ENCODE peak calls at places on chromosomes 3 and 15, in four cellular contexts. P is endothelial cell of umbilical vein, M is ovary, K is heart left ventricle. D is an unnamed sample.

GRCh38 chr3:65560133-65560532 is 478.6 kb downstream of the MAGI1 start:
- DNase-seq in M (no peak), P (no peak), K (no peak), D (no peak)

GRCh38 chr3:52468336-52468735 is 12.9 kb downstream of the NISCH start:
- DNase-seq in P (no peak), K (peak; percentile 32), M (no peak), D (no peak)

GRCh38 chr15:41987246-41987924 is 15.0 kb upstream of the EHD4 start:
- DNase-seq in P (no peak), K (no peak), M (no peak), D (no peak)

GRCh38 chr3:191302451-191302850 is 26.7 kb upstream of the CCDC50 start:
- DNase-seq in P (no peak), M (no peak), K (no peak), D (no peak)

GRCh38 chr3:107928084-107928445 is 162.8 kb downstream of the CD47 start:
- DNase-seq in K (no peak), P (peak; percentile 42), M (no peak), D (no peak)

GRCh38 chr3:27186013-27186412 is 183.2 kb downstream of the NEK10 start:
- DNase-seq in K (no peak), P (no peak), M (no peak), D (no peak)

GRCh38 chr3:59313365-59313764 is 263.5 kb upstream of the CFAP20DC start:
- DNase-seq in P (no peak), M (no peak), K (peak; percentile 70), D (peak; percentile 72)

GRCh38 chr3:28109829-28110228 is 131.6 kb upstream of the CMC1 start:
- DNase-seq in M (no peak), K (no peak), P (no peak), D (no peak)

GRCh38 chr3:129618901-129619671 is 12.6 kb upstream of the PLXND1 start:
- DNase-seq in M (no peak), P (peak; percentile 72), K (peak; percentile 72), D (no peak)

GRCh38 chr15:65883571-65883970 is 14.3 kb downstream of the RAB11A start:
- DNase-seq in M (no peak), P (no peak), K (no peak), D (no peak)

GRCh38 chr3:10527295-10528016 is 22.1 kb upstream of the ATP2B2 start:
- DNase-seq in M (no peak), K (no peak), P (no peak), D (no peak)

GRCh38 chr15:80844011-80844732 is 65.0 kb downstream of the CEMIP start:
- DNase-seq in M (no peak), P (no peak), K (no peak), D (no peak)

GRCh38 chr15:99305761-99306505 is 54.7 kb downstream of the LRRC28 start:
- DNase-seq in P (peak; percentile 49), M (peak; percentile 54), K (peak; percentile 66), D (peak; percentile 50)

GRCh38 chr3:66729685-66730393 is 229.0 kb upstream of the LRIG1 start:
- DNase-seq in P (no peak), K (no peak), M (no peak), D (peak; percentile 28)

GRCh38 chr3:11095932-11096265 is 58.4 kb upstream of the HRH1 start:
- DNase-seq in K (no peak), M (no peak), P (peak; percentile 5), D (no peak)

GRCh38 chr3:184361932-184362667 is 590 bp downstream of the POLR2H start:
- DNase-seq in M (peak; percentile 83), P (no peak), K (peak; percentile 79), D (peak; percentile 68)

GRCh38 chr15:98383571-98383970 is 264.8 kb upstream of the IGF1R start:
- DNase-seq in P (no peak), K (no peak), M (no peak), D (no peak)

GRCh38 chr15:88630141-88630721 is 8.6 kb upstream of the ISG20 start:
- DNase-seq in M (no peak), K (no peak), P (peak; percentile 55), D (peak; percentile 36)

GRCh38 chr15:88629071-88629470 is 7.9 kb downstream of the AEN start:
- DNase-seq in P (no peak), K (no peak), M (no peak), D (no peak)

GRCh38 chr15:88628018-88628673 is 7.0 kb downstream of the AEN start:
- DNase-seq in P (no peak), M (no peak), K (no peak), D (no peak)

GRCh38 chr15:88631464-88632028 is 7.3 kb upstream of the ISG20 start:
- DNase-seq in M (no peak), K (no peak), P (no peak), D (no peak)

DNA sequence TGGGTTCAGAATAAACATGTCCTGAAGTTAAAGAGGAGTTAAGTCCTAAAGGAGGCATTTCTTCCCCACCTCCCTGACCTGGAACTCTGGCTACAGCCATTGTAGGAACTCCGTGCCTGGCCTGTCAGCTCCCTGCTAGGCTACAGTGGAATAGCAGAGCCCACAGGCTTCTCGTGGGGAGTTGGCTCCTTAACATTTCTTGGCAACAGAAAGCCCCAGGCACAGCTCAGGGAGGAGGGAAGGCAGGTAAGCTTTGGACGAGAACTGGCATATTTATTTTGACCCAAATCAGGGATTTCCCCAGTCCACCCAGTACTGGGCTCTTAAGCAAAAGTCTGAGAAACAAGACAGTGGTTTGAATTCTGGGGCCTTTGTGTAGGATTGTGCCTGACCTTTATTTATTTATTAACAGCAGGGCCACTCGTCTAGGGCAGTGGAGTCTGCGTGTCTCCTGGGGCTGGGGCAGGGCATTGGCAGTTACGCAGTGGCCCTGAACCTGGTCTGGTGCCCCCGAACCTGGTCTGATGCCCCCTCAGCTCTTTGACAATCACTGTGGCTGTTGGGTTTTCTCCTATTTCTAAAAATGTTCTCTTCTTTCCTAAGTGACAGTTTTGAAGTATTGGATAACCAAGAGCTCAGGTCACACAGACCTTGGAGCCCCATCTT is 7.9 kb upstream of the ISG20 start:
- DNase-seq in P (no peak), M (no peak), K (no peak), D (no peak)
- H3K27ac ChIP-seq in P (peak overlapping the region; percentile 26), M (no peak overlapping the region), K (no peak overlapping the region), D (peak overlapping the region; percentile 30)

GRCh38 chr3:18778094-18778493 is 353.0 kb upstream of the SATB1 start:
- DNase-seq in P (no peak), K (no peak), M (no peak), D (no peak)

GRCh38 chr3:18778602-18779001 is 353.5 kb upstream of the SATB1 start:
- DNase-seq in P (no peak), K (no peak), M (no peak), D (no peak)

GRCh38 chr3:18779704-18780103 is 354.6 kb upstream of the SATB1 start:
- DNase-seq in K (no peak), P (no peak), M (no peak), D (no peak)

GRCh38 chr3:18780941-18781340 is 355.8 kb upstream of the SATB1 start:
- DNase-seq in M (no peak), K (no peak), P (no peak), D (no peak)

DNA sequence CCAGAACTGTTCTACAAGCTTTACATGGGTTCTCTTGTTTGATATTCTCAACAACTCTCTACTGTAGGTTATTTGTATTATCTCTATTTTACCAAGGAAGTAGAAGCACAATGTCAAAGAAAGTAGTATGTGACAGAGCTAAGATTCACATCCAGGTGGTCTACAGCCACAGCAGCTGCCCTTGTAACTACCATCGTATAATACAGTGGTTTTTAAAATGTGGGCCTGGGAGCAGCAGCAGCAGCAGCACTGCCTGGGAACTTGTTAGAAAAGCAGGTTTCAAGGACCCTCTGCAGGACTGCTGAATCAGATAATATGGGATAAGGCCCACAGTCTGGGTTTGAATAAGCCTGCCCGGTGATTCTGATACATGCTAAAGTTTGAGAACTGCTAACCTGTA is 357.1 kb upstream of the SATB1 start:
- DNase-seq in P (no peak), K (no peak), M (no peak), D (no peak)
- H3K4me1 ChIP-seq in P (no peaks in the 10 kb centered on the region), K (no peaks in the 10 kb centered on the region), M (peaks cover 2% of the 10 kb centered on the region), D (no peaks in the 10 kb centered on the region)

DNA sequence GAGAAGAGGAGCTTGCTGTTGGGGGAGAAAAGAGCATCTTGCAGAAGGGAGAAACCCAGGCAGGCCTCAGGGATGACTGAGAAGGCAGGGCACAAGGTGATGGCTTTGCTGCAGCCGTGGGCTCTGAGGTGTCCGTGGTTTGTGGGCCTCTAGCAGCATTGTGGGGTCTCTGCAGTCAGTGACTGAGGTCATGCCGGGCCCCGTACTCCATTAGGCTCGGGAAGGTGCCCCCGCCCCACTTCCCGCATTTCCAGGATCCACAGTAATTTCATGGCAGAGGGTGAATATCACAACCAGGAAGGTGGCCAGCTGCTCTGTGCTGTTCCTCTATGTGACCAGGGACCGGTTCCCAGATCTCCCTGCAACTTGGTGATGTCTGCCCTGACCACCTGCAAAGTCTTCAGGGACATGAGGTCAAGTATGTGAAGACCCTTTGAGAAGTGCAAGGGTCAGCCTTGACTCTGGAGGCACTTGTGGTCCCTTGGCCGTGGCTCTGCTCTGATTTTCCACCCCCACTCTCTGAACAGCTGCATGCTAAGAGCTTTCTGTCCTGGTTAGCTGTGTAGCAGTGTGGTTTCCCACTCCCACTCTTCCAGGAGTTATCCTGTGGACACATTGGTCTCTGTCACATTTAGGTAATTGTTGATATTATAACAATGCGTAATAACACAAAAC is 3.6 kb downstream of the KLF13 start:
- DNase-seq in M (no peak), P (no peak), K (no peak), D (peak; percentile 49)
- TF ChIP-seq POLR2A in M (no peak), P (no peak), K (no peak), D (no peak)

GRCh38 chr3:177804032-177804431 is 606.8 kb upstream of the TBL1XR1 start:
- DNase-seq in M (no peak), K (no peak), P (no peak), D (no peak)

GRCh38 chr3:177802151-177802900 is 605.0 kb upstream of the TBL1XR1 start:
- DNase-seq in K (no peak), M (no peak), P (no peak), D (no peak)

GRCh38 chr3:177800565-177800964 is 603.3 kb upstream of the TBL1XR1 start:
- DNase-seq in K (no peak), P (no peak), M (no peak), D (no peak)

GRCh38 chr3:177804646-177805045 is 607.4 kb upstream of the TBL1XR1 start:
- DNase-seq in M (no peak), P (no peak), K (no peak), D (no peak)

DNA sequence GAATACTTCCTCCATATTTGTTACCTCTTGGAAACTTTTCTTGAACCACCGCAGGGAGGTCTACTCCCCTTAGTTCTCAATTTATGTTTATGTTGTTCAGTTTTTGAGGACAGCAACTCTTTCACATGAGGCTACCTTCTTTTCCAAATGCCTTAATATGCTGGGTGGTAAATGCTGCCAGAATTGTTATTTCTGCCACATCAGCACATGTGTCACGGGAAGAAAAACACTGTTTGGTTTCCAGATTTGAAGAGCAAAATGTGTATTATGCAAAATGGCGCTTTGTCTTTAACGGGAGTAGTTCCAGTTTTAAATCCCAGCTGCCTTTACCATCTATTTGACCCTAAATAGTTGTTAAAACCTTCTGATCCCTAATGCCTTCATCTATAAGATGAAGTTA is 606.2 kb upstream of the TBL1XR1 start:
- DNase-seq in M (no peak), P (no peak), K (no peak), D (no peak)
- H3K27ac ChIP-seq in M (no peak overlapping the region), P (no peak overlapping the region), K (no peak overlapping the region), D (no peak overlapping the region)

DNA sequence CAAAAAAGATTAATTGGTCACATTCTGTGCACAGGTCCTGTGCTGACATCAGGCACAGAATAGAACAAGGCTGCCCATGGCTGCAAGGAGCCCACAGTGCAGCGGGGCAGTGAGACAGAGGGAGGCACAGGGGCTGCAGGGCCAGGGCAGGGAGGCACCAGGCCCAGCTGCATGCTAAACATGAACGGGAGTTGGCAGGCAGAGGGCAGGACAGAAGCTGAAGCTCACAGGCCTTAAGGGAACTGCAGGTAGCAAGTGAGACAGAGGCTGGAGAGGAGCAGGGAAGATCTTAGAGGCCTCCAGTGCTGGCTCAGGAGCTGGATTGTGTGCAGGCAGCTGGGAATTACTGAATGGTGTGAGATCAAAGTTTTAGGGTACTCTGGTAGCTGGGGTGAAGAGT is 26.2 kb downstream of the IDH3A start:
- DNase-seq in K (no peak), P (no peak), M (no peak), D (no peak)
- H3K4me1 ChIP-seq in K (peaks cover 8% of the 10 kb centered on the region), P (no peaks in the 10 kb centered on the region), M (peaks cover 1% of the 10 kb centered on the region), D (no peaks in the 10 kb centered on the region)

GRCh38 chr15:67091073-67091965 is 25.9 kb downstream of the SMAD3 start:
- DNase-seq in P (peak; percentile 99), M (peak; percentile 71), K (peak; percentile 83), D (peak; percentile 62)
- TF ChIP-seq POLR2A in P (peak; percentile 61), M (no peak), K (no peak), D (no peak)